ENCODE peak calls at places on chromosomes 7 and 10, in five cellular contexts. R is CD8-positive, alpha-beta memory T cell; P is breast epithelium; V is substantia nigra; F is choroid plexus epithelial cell. N is an unnamed sample.

GRCh38 chr10:91758303-91759146 is 39.7 kb upstream of the TNKS2 start:
- DNase-seq in R (peak), P (no peak), F (peak), V (no peak), N (no peak)

GRCh38 chr7:82319674-82320118 is 123.9 kb downstream of the CACNA2D1 start:
- DNase-seq in P (no peak), F (peak), R (no peak), V (no peak), N (peak)

GRCh38 chr10:37754538-37755323 is 102.7 kb downstream of the ZNF248 start:
- DNase-seq in V (no peak), P (no peak), F (peak), R (no peak), N (no peak)

GRCh38 chr7:150955519-150956394 is 22.4 kb downstream of the KCNH2 start:
- DNase-seq in R (no peak), P (no peak), V (no peak), F (no peak), N (peak)

GRCh38 chr7:133036290-133036689 is 45.6 kb downstream of the CHCHD3 start:
- DNase-seq in P (no peak), R (no peak), F (no peak), V (no peak), N (no peak)

GRCh38 chr10:105243825-105244224 is 602.7 kb downstream of the SORCS3 start:
- DNase-seq in P (no peak), V (no peak), F (no peak), R (no peak), N (no peak)

GRCh38 chr7:134188311-134188710 is 61.2 kb downstream of the LRGUK start:
- DNase-seq in F (no peak), R (no peak), V (no peak), P (no peak), N (no peak)

GRCh38 chr7:151744656-151745055 is 132.3 kb downstream of the PRKAG2 start:
- DNase-seq in V (no peak), F (no peak), P (no peak), R (no peak), N (no peak)

GRCh38 chr7:33979807-33980355 is 74.5 kb downstream of the BMPER start:
- DNase-seq in P (no peak), V (no peak), F (peak), R (no peak), N (no peak)

GRCh38 chr10:100646033-100646432 is 99.3 kb upstream of the PAX2 start:
- DNase-seq in P (no peak), V (no peak), F (no peak), R (no peak), N (no peak)

GRCh38 chr7:67625257-67625713 is 628.7 kb downstream of the TYW1 start:
- DNase-seq in R (no peak), V (no peak), F (peak), P (peak), N (no peak)

GRCh38 chr7:138727336-138728099 is 26.4 kb upstream of the SVOPL start:
- DNase-seq in R (no peak), V (no peak), P (peak), F (no peak), N (no peak)

GRCh38 chr10:58666024-58666423 is 153.4 kb downstream of the BICC1 start:
- DNase-seq in R (peak), P (no peak), V (no peak), F (peak), N (no peak)

GRCh38 chr10:23826399-23826798 is 382.5 kb upstream of the KIAA1217 start:
- DNase-seq in F (peak), R (no peak), V (no peak), P (no peak), N (no peak)

GRCh38 chr7:38880454-38880853 is 28.5 kb downstream of the VPS41 start:
- DNase-seq in F (no peak), P (no peak), V (no peak), R (no peak), N (no peak)

GRCh38 chr10:123157210-123157609 is 3.0 kb downstream of the BUB3 start:
- DNase-seq in R (no peak), V (no peak), P (no peak), F (peak), N (no peak)

GRCh38 chr10:43186150-43186549 is 47.9 kb downstream of the CSGALNACT2 start:
- DNase-seq in P (no peak), V (no peak), R (no peak), F (peak), N (no peak)

GRCh38 chr7:132491546-132491945 is 84.7 kb downstream of the PLXNA4 start:
- DNase-seq in F (no peak), V (no peak), P (no peak), R (no peak), N (no peak)

GRCh38 chr10:72875250-72876055 is 18.1 kb upstream of the OIT3 start:
- DNase-seq in V (no peak), R (peak), F (peak), P (no peak), N (no peak)

GRCh38 chr10:72744566-72744965 is 52.6 kb downstream of the MCU start:
- DNase-seq in P (no peak), V (no peak), R (no peak), F (no peak), N (no peak)

GRCh38 chr7:149011491-149011890 is 16.8 kb downstream of the PDIA4 start:
- DNase-seq in R (no peak), F (no peak), P (no peak), V (no peak), N (no peak)

GRCh38 chr10:87659571-87660483 is at the start of gene PAPSS2:
- DNase-seq in P (peak), V (no peak), R (no peak), F (peak), N (no peak)

GRCh38 chr7:26535483-26536069 is 243.9 kb downstream of the SNX10 start:
- DNase-seq in R (no peak), P (no peak), V (no peak), F (no peak), N (no peak)

GRCh38 chr10:1358860-1359598 is 302.8 kb downstream of the WDR37 start:
- DNase-seq in R (no peak), P (no peak), V (no peak), F (no peak), N (no peak)

GRCh38 chr10:121484401-121484800 is 113.8 kb downstream of the FGFR2 start:
- DNase-seq in F (no peak), V (no peak), R (no peak), P (no peak), N (no peak)

GRCh38 chr10:124049484-124049883 is 43.9 kb downstream of the CHST15 start:
- DNase-seq in R (no peak), F (peak), V (no peak), P (no peak), N (no peak)

GRCh38 chr7:104643587-104644217 is 315.3 kb downstream of the LHFPL3 start:
- DNase-seq in R (no peak), P (no peak), F (peak), V (no peak), N (no peak)

GRCh38 chr10:59625842-59626522 is 83.7 kb downstream of the SLC16A9 start:
- DNase-seq in V (no peak), R (peak), F (peak), P (peak), N (peak)

GRCh38 chr7:5559586-5559985 is 136.0 kb upstream of the TNRC18 start:
- DNase-seq in V (no peak), F (no peak), P (no peak), R (no peak), N (no peak)

GRCh38 chr10:72953687-72954086 is 919 bp downstream of the PLA2G12B start:
- DNase-seq in F (no peak), R (no peak), V (no peak), P (no peak), N (no peak)

GRCh38 chr7:111561659-111561908 is 708 bp downstream of the IMMP2L start:
- DNase-seq in V (no peak), R (no peak), F (no peak), P (no peak), N (no peak)

GRCh38 chr10:35191523-35191922 is 64.9 kb downstream of the CREM start:
- DNase-seq in V (no peak), F (peak), P (no peak), R (no peak), N (no peak)

GRCh38 chr10:43354325-43354635 is 17.2 kb upstream of the FXYD4 start:
- DNase-seq in F (no peak), P (no peak), V (no peak), R (no peak), N (no peak)

GRCh38 chr7:34247468-34247867 is 342.1 kb downstream of the BMPER start:
- DNase-seq in F (peak), R (no peak), P (no peak), V (no peak), N (no peak)

GRCh38 chr7:92179393-92179924 is 517 bp upstream of the LRRD1 start:
- DNase-seq in P (no peak), V (no peak), F (peak), R (no peak), N (peak)

GRCh38 chr7:55554055-55554454 is 18.2 kb downstream of the VOPP1 start:
- DNase-seq in P (no peak), F (no peak), R (no peak), V (no peak), N (no peak)

GRCh38 chr7:152868122-152869040 is 108.8 kb downstream of the ACTR3B start:
- DNase-seq in P (no peak), R (no peak), V (no peak), F (no peak), N (no peak)

GRCh38 chr10:33722067-33722466 is 387.6 kb upstream of the NRP1 start:
- DNase-seq in P (no peak), V (no peak), F (peak), R (no peak), N (no peak)

GRCh38 chr7:84783161-84783803 is 403.6 kb downstream of the SEMA3D start:
- DNase-seq in P (no peak), V (no peak), R (no peak), F (peak), N (no peak)